ENCODE peak calls at places on chromosomes 3 and 15, in ten cellular contexts. One of them, this sample, is unnamed. For H3K27me3, the result is how much of the 10 kb centered on the place peaks cover.

GRCh38 chr3:126606021-126606420 is 47.3 kb upstream of the C3orf22 start:
- DNase-seq in psoas muscle: no peak
- DNase-seq in RWPE2: no peak
- DNase-seq in sigmoid colon: no peak
- DNase-seq in SK-N-SH: no peak
- DNase-seq in lower lobe of right lung: no peak
- DNase-seq in PC-3: no peak
- DNase-seq in hepatocyte: no peak
- DNase-seq in adrenal gland: no peak
- DNase-seq in cardiac muscle cell: no peak
- DNase-seq in this sample: no peak

GRCh38 chr15:92882697-92883642 is 17.2 kb upstream of the CHD2 start:
- DNase-seq in psoas muscle: peak
- DNase-seq in RWPE2: no peak
- DNase-seq in sigmoid colon: no peak
- DNase-seq in SK-N-SH: peak
- DNase-seq in lower lobe of right lung: peak
- DNase-seq in PC-3: no peak
- DNase-seq in hepatocyte: peak
- DNase-seq in adrenal gland: peak
- DNase-seq in cardiac muscle cell: peak
- DNase-seq in this sample: no peak

GRCh38 chr3:140334530-140334929 is 343.3 kb upstream of the TRIM42 start:
- DNase-seq in psoas muscle: no peak
- DNase-seq in RWPE2: no peak
- DNase-seq in sigmoid colon: no peak
- DNase-seq in SK-N-SH: no peak
- DNase-seq in lower lobe of right lung: no peak
- DNase-seq in PC-3: no peak
- DNase-seq in hepatocyte: no peak
- DNase-seq in adrenal gland: no peak
- DNase-seq in cardiac muscle cell: no peak
- DNase-seq in this sample: no peak

GRCh38 chr3:105728913-105729312 is 139.9 kb downstream of the CBLB start:
- DNase-seq in psoas muscle: no peak
- DNase-seq in RWPE2: no peak
- DNase-seq in sigmoid colon: no peak
- DNase-seq in SK-N-SH: no peak
- DNase-seq in lower lobe of right lung: no peak
- DNase-seq in PC-3: no peak
- DNase-seq in hepatocyte: no peak
- DNase-seq in adrenal gland: no peak
- DNase-seq in cardiac muscle cell: no peak
- DNase-seq in this sample: no peak

GRCh38 chr3:171565671-171566070 is 105.5 kb upstream of the TNIK start:
- DNase-seq in psoas muscle: no peak
- DNase-seq in RWPE2: no peak
- DNase-seq in sigmoid colon: no peak
- DNase-seq in SK-N-SH: no peak
- DNase-seq in lower lobe of right lung: no peak
- DNase-seq in PC-3: peak
- DNase-seq in hepatocyte: no peak
- DNase-seq in adrenal gland: no peak
- DNase-seq in cardiac muscle cell: no peak
- DNase-seq in this sample: no peak

GRCh38 chr3:130480736-130481135 is 36.2 kb upstream of the COL6A6 start:
- DNase-seq in psoas muscle: no peak
- DNase-seq in RWPE2: no peak
- DNase-seq in sigmoid colon: no peak
- DNase-seq in SK-N-SH: no peak
- DNase-seq in lower lobe of right lung: no peak
- DNase-seq in PC-3: peak
- DNase-seq in hepatocyte: peak
- DNase-seq in adrenal gland: peak
- DNase-seq in cardiac muscle cell: peak
- DNase-seq in this sample: no peak

GRCh38 chr3:7322957-7323679 is 462.2 kb downstream of the GRM7 start:
- DNase-seq in psoas muscle: no peak
- DNase-seq in RWPE2: no peak
- DNase-seq in sigmoid colon: no peak
- DNase-seq in SK-N-SH: peak
- DNase-seq in lower lobe of right lung: no peak
- DNase-seq in PC-3: no peak
- DNase-seq in hepatocyte: no peak
- DNase-seq in adrenal gland: no peak
- DNase-seq in cardiac muscle cell: no peak
- DNase-seq in this sample: no peak

GRCh38 chr3:63934041-63934440 is 21.9 kb upstream of the SCAANT1 start:
- DNase-seq in psoas muscle: no peak
- DNase-seq in RWPE2: no peak
- DNase-seq in sigmoid colon: no peak
- DNase-seq in SK-N-SH: no peak
- DNase-seq in lower lobe of right lung: no peak
- DNase-seq in PC-3: no peak
- DNase-seq in hepatocyte: no peak
- DNase-seq in adrenal gland: no peak
- DNase-seq in cardiac muscle cell: no peak
- DNase-seq in this sample: peak

GRCh38 chr3:183826448-183826847 is 1.1 kb upstream of the MAP6D1 start:
- DNase-seq in psoas muscle: peak
- DNase-seq in RWPE2: no peak
- DNase-seq in sigmoid colon: no peak
- DNase-seq in SK-N-SH: no peak
- DNase-seq in lower lobe of right lung: no peak
- DNase-seq in PC-3: no peak
- DNase-seq in hepatocyte: no peak
- DNase-seq in adrenal gland: peak
- DNase-seq in cardiac muscle cell: peak
- DNase-seq in this sample: no peak

DNA sequence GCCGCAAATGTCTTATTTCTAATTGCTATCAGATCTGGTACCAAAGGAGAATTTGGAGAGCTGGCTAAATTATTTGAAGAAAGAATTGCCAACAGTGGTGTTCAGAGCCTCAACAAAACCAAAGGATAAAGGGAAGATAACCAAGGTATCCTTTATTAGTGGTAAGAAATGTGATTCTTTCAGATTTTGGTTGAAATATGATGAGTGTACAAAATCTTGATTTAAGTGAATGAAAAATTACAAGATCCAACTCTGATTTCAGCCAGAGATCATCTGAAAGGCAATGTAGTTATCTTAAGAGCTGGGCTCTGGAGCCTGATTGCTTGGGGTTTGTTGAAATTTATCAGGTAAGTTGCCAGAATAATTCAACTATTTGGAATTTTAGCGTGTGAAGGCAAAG is 4.7 kb downstream of the GNL3 start:
- DNase-seq in psoas muscle: no peak
- DNase-seq in RWPE2: no peak
- DNase-seq in sigmoid colon: no peak
- DNase-seq in SK-N-SH: no peak
- DNase-seq in lower lobe of right lung: no peak
- DNase-seq in PC-3: no peak
- DNase-seq in hepatocyte: no peak
- DNase-seq in adrenal gland: no peak
- DNase-seq in cardiac muscle cell: no peak
- DNase-seq in this sample: no peak
- H3K27ac ChIP-seq in psoas muscle: no peak
- H3K27ac ChIP-seq in RWPE2: no peak
- H3K27ac ChIP-seq in sigmoid colon: no peak
- H3K27ac ChIP-seq in SK-N-SH: peak
- H3K27ac ChIP-seq in lower lobe of right lung: no peak
- H3K27ac ChIP-seq in PC-3: no peak
- H3K27ac ChIP-seq in hepatocyte: no peak
- H3K27ac ChIP-seq in adrenal gland: no peak
- H3K27ac ChIP-seq in cardiac muscle cell: no peak
- H3K27ac ChIP-seq in this sample: no peak

GRCh38 chr15:89364741-89365450 is 30.3 kb upstream of the POLG start:
- DNase-seq in psoas muscle: no peak
- DNase-seq in RWPE2: peak
- DNase-seq in sigmoid colon: no peak
- DNase-seq in SK-N-SH: no peak
- DNase-seq in lower lobe of right lung: no peak
- DNase-seq in PC-3: no peak
- DNase-seq in hepatocyte: no peak
- DNase-seq in adrenal gland: no peak
- DNase-seq in cardiac muscle cell: peak
- DNase-seq in this sample: peak
- H3K27me3 ChIP-seq in psoas muscle: half or more
- H3K27me3 ChIP-seq in RWPE2: half or more
- H3K27me3 ChIP-seq in sigmoid colon: half or more
- H3K27me3 ChIP-seq in SK-N-SH: under half
- H3K27me3 ChIP-seq in lower lobe of right lung: half or more
- H3K27me3 ChIP-seq in PC-3: half or more
- H3K27me3 ChIP-seq in hepatocyte: half or more
- H3K27me3 ChIP-seq in adrenal gland: half or more
- H3K27me3 ChIP-seq in cardiac muscle cell: half or more
- H3K27me3 ChIP-seq in this sample: under half

DNA sequence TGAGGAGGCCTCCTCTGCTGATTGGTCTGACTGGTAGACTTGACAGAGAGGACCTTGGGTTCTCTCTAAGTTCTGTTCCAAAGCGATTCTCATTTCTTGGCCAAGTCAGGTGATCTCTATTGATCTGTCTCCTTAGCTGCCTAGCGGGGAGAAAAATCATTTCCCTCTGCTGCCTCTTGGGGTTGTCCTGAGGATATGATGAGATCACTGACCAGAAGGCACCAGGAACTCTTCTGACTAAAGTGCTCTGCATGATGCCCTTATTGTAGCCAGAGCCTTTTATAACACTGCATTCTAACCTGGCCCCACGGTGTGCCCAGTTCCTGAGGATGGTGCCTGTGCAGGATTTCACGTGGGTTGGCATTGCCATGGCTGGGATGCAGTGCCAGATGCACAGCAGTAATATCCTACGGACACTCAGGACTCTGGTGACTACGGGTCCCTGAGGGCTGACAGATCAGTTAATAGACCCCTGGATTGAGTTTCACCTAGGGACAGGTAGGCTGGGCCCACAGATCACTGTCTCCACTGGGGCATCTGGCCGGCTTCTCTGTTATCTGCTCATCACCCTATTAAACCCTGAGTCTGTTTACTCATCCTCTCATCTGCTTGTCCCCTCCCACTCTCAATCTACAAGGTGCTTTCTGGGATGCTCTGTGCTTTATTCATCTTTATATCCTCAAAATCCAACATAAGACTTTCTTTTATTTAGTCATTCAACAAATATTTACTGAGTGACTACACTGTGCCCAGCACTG is 3.9 kb upstream of the HEG1 start:
- DNase-seq in psoas muscle: no peak
- DNase-seq in RWPE2: no peak
- DNase-seq in sigmoid colon: no peak
- DNase-seq in SK-N-SH: no peak
- DNase-seq in lower lobe of right lung: no peak
- DNase-seq in PC-3: peak
- DNase-seq in hepatocyte: no peak
- DNase-seq in adrenal gland: no peak
- DNase-seq in cardiac muscle cell: no peak
- DNase-seq in this sample: no peak
- TF ChIP-seq CTCF in psoas muscle: no peak
- TF ChIP-seq CTCF in RWPE2: no peak
- TF ChIP-seq CTCF in sigmoid colon: no peak
- TF ChIP-seq CTCF in SK-N-SH: no peak
- TF ChIP-seq CTCF in lower lobe of right lung: no peak
- TF ChIP-seq CTCF in PC-3: no peak
- TF ChIP-seq CTCF in hepatocyte: no peak
- TF ChIP-seq CTCF in adrenal gland: no peak
- TF ChIP-seq CTCF in cardiac muscle cell: peak
- TF ChIP-seq CTCF in this sample: no peak

GRCh38 chr3:125116311-125117069 is 60.7 kb upstream of the HEG1 start:
- DNase-seq in psoas muscle: no peak
- DNase-seq in RWPE2: no peak
- DNase-seq in sigmoid colon: no peak
- DNase-seq in SK-N-SH: no peak
- DNase-seq in lower lobe of right lung: no peak
- DNase-seq in PC-3: peak
- DNase-seq in hepatocyte: peak
- DNase-seq in adrenal gland: peak
- DNase-seq in cardiac muscle cell: peak
- DNase-seq in this sample: no peak
- H3K27ac ChIP-seq in psoas muscle: no peak
- H3K27ac ChIP-seq in RWPE2: peak
- H3K27ac ChIP-seq in sigmoid colon: peak
- H3K27ac ChIP-seq in SK-N-SH: peak
- H3K27ac ChIP-seq in lower lobe of right lung: peak
- H3K27ac ChIP-seq in PC-3: peak
- H3K27ac ChIP-seq in hepatocyte: peak
- H3K27ac ChIP-seq in adrenal gland: peak
- H3K27ac ChIP-seq in cardiac muscle cell: peak
- H3K27ac ChIP-seq in this sample: no peak

This sample was measured in dorsolateral prefrontal cortex.